ENCODE peak calls at places on chromosomes 12 and 14, in four cellular contexts. One of them, this sample, is unnamed.

GRCh38 chr14:51730094-51730493 is 78.4 kb downstream of the FRMD6 start:
- DNase-seq in pancreas: no peak
- DNase-seq in BJ: no peak
- DNase-seq in progenitor cell of endocrine pancreas: no peak
- DNase-seq in this sample: no peak

GRCh38 chr14:85276829-85277228 is 253.1 kb upstream of the FLRT2 start:
- DNase-seq in pancreas: no peak
- DNase-seq in BJ: no peak
- DNase-seq in progenitor cell of endocrine pancreas: no peak
- DNase-seq in this sample: no peak

GRCh38 chr12:3206536-3207072 is 129.4 kb downstream of the TSPAN9 start:
- DNase-seq in pancreas: no peak
- DNase-seq in BJ: no peak
- DNase-seq in progenitor cell of endocrine pancreas: no peak
- DNase-seq in this sample: no peak

GRCh38 chr12:9660046-9660445 is 9.5 kb upstream of the CLEC2D start:
- DNase-seq in pancreas: no peak
- DNase-seq in BJ: no peak
- DNase-seq in progenitor cell of endocrine pancreas: no peak
- DNase-seq in this sample: no peak

GRCh38 chr14:63383776-63384367 is 65.1 kb upstream of the GPHB5 start:
- DNase-seq in pancreas: no peak
- DNase-seq in BJ: no peak
- DNase-seq in progenitor cell of endocrine pancreas: no peak
- DNase-seq in this sample: no peak

GRCh38 chr12:85923767-85924331 is 49.8 kb downstream of the NTS start:
- DNase-seq in pancreas: no peak
- DNase-seq in BJ: no peak
- DNase-seq in progenitor cell of endocrine pancreas: no peak
- DNase-seq in this sample: no peak

GRCh38 chr12:24728366-24728765 is 220.5 kb downstream of the BCAT1 start:
- DNase-seq in pancreas: no peak
- DNase-seq in BJ: no peak
- DNase-seq in progenitor cell of endocrine pancreas: no peak
- DNase-seq in this sample: peak

GRCh38 chr12:11978985-11979384 is 91.8 kb upstream of the BCL2L14 start:
- DNase-seq in pancreas: no peak
- DNase-seq in BJ: no peak
- DNase-seq in progenitor cell of endocrine pancreas: no peak
- DNase-seq in this sample: no peak

GRCh38 chr12:92146865-92147264 is 1.2 kb upstream of the BTG1 start:
- DNase-seq in pancreas: no peak
- DNase-seq in BJ: no peak
- DNase-seq in progenitor cell of endocrine pancreas: no peak
- DNase-seq in this sample: no peak

GRCh38 chr14:32004300-32004699 is 72.8 kb upstream of the ARHGAP5 start:
- DNase-seq in pancreas: no peak
- DNase-seq in BJ: peak
- DNase-seq in progenitor cell of endocrine pancreas: no peak
- DNase-seq in this sample: no peak

GRCh38 chr12:100794441-100795192 is at the start of gene ANO4:
- DNase-seq in pancreas: no peak
- DNase-seq in BJ: peak
- DNase-seq in progenitor cell of endocrine pancreas: no peak
- DNase-seq in this sample: no peak

GRCh38 chr12:2453076-2453806 is 341.5 kb upstream of the FKBP4 start:
- DNase-seq in pancreas: no peak
- DNase-seq in BJ: no peak
- DNase-seq in progenitor cell of endocrine pancreas: no peak
- DNase-seq in this sample: no peak

GRCh38 chr14:65849558-65849957 is 437.0 kb downstream of the FUT8 start:
- DNase-seq in pancreas: no peak
- DNase-seq in BJ: no peak
- DNase-seq in progenitor cell of endocrine pancreas: no peak
- DNase-seq in this sample: no peak

GRCh38 chr14:91317381-91318313 is 73.1 kb upstream of the GPR68 start:
- DNase-seq in pancreas: peak
- DNase-seq in BJ: no peak
- DNase-seq in progenitor cell of endocrine pancreas: no peak
- DNase-seq in this sample: no peak

GRCh38 chr14:51805541-51805940 is 54.9 kb upstream of the GNG2 start:
- DNase-seq in pancreas: no peak
- DNase-seq in BJ: no peak
- DNase-seq in progenitor cell of endocrine pancreas: no peak
- DNase-seq in this sample: no peak

GRCh38 chr14:50718949-50719348 is 50.8 kb upstream of the SAV1 start:
- DNase-seq in pancreas: no peak
- DNase-seq in BJ: no peak
- DNase-seq in progenitor cell of endocrine pancreas: no peak
- DNase-seq in this sample: no peak

GRCh38 chr14:50717826-50718225 is 49.7 kb upstream of the SAV1 start:
- DNase-seq in pancreas: no peak
- DNase-seq in BJ: no peak
- DNase-seq in progenitor cell of endocrine pancreas: no peak
- DNase-seq in this sample: no peak

GRCh38 chr14:50711043-50711442 is 42.9 kb upstream of the SAV1 start:
- DNase-seq in pancreas: no peak
- DNase-seq in BJ: no peak
- DNase-seq in progenitor cell of endocrine pancreas: no peak
- DNase-seq in this sample: no peak

GRCh38 chr14:50719911-50720759 is 52.0 kb upstream of the SAV1 start:
- DNase-seq in pancreas: no peak
- DNase-seq in BJ: peak
- DNase-seq in progenitor cell of endocrine pancreas: no peak
- DNase-seq in this sample: no peak

DNA sequence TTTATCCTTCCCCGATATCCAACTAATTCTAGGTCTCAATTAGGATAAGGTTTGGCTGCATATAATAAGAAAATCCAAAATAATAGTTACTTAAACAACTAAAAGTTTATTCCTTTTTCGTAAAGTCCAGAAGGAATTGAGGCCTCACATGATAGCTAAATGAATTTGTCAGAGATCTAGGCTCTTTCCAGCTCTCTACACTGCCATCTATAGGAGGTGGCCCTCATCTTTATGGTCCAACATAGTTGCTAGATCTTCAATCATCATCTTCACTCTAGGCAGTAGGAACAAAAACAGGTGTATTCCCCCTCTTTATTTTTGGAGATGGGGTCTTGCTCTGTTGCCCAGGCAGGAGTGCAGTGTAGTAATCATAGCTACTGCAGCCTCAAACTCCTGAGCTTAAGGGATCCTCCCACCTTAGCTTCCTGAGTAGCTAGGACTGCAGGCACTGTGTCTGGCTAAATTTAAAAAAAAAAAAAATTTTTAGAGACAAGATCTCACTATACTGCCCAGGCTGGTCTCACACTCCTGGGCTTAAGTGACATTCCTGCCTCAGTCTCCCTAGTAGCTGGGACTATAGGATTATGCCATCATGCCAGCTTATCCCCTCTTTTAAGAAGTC is 46.5 kb upstream of the SAV1 start:
- DNase-seq in pancreas: no peak
- DNase-seq in BJ: no peak
- DNase-seq in progenitor cell of endocrine pancreas: no peak
- DNase-seq in this sample: peak
- TF ChIP-seq CTCF in pancreas: peak
- TF ChIP-seq CTCF in BJ: peak
- TF ChIP-seq CTCF in progenitor cell of endocrine pancreas: peak
- TF ChIP-seq CTCF in this sample: peak

GRCh38 chr12:104823985-104824441 is 134.1 kb downstream of the SLC41A2 start:
- DNase-seq in pancreas: no peak
- DNase-seq in BJ: no peak
- DNase-seq in progenitor cell of endocrine pancreas: no peak
- DNase-seq in this sample: no peak

GRCh38 chr12:104827587-104827986 is 130.5 kb downstream of the SLC41A2 start:
- DNase-seq in pancreas: no peak
- DNase-seq in BJ: no peak
- DNase-seq in progenitor cell of endocrine pancreas: no peak
- DNase-seq in this sample: no peak

GRCh38 chr12:104828015-104828414 is 130.1 kb downstream of the SLC41A2 start:
- DNase-seq in pancreas: no peak
- DNase-seq in BJ: no peak
- DNase-seq in progenitor cell of endocrine pancreas: no peak
- DNase-seq in this sample: no peak

GRCh38 chr12:104825408-104825807 is 132.7 kb downstream of the SLC41A2 start:
- DNase-seq in pancreas: no peak
- DNase-seq in BJ: no peak
- DNase-seq in progenitor cell of endocrine pancreas: no peak
- DNase-seq in this sample: no peak
- TF ChIP-seq CTCF in pancreas: no peak
- TF ChIP-seq CTCF in BJ: peak
- TF ChIP-seq CTCF in progenitor cell of endocrine pancreas: peak
- TF ChIP-seq CTCF in this sample: no peak

DNA sequence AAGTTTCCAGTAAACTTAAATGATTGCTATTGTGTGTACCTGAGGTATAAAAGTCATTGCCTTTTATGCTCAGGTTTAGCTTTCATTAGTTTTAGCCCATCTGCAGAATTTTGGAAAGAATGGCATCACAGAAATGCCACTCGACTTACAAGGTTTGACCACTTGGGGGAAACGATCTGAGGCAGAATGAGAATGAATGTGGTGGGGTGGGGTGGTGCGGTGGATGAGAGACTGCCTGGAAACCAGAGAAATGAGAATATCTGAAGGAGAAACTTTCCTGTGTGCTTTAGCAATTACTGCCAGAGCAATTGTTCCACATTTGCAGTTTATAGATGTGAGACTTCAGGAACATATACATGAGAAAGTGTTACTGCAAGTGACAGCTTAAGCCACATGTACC is 225.4 kb upstream of the PDE3A start:
- DNase-seq in pancreas: no peak
- DNase-seq in BJ: no peak
- DNase-seq in progenitor cell of endocrine pancreas: no peak
- DNase-seq in this sample: no peak
- TF ChIP-seq CTCF in pancreas: no peak
- TF ChIP-seq CTCF in BJ: no peak
- TF ChIP-seq CTCF in progenitor cell of endocrine pancreas: peak
- TF ChIP-seq CTCF in this sample: no peak

GRCh38 chr12:31897791-31898503 is 61.3 kb upstream of the RESF1 start:
- DNase-seq in pancreas: peak
- DNase-seq in BJ: no peak
- DNase-seq in progenitor cell of endocrine pancreas: no peak
- DNase-seq in this sample: no peak

GRCh38 chr12:31900271-31900670 is 58.9 kb upstream of the RESF1 start:
- DNase-seq in pancreas: no peak
- DNase-seq in BJ: no peak
- DNase-seq in progenitor cell of endocrine pancreas: no peak
- DNase-seq in this sample: no peak

GRCh38 chr12:31896514-31897039 is 62.6 kb upstream of the RESF1 start:
- DNase-seq in pancreas: no peak
- DNase-seq in BJ: no peak
- DNase-seq in progenitor cell of endocrine pancreas: no peak
- DNase-seq in this sample: no peak

GRCh38 chr12:31895449-31896150 is 63.6 kb upstream of the RESF1 start:
- DNase-seq in pancreas: no peak
- DNase-seq in BJ: no peak
- DNase-seq in progenitor cell of endocrine pancreas: no peak
- DNase-seq in this sample: no peak

GRCh38 chr12:31899136-31899535 is 60.1 kb upstream of the RESF1 start:
- DNase-seq in pancreas: no peak
- DNase-seq in BJ: no peak
- DNase-seq in progenitor cell of endocrine pancreas: no peak
- DNase-seq in this sample: no peak
- TF ChIP-seq CTCF in pancreas: no peak
- TF ChIP-seq CTCF in BJ: no peak
- TF ChIP-seq CTCF in progenitor cell of endocrine pancreas: no peak
- TF ChIP-seq CTCF in this sample: no peak

GRCh38 chr14:54025661-54026060 is 69.0 kb upstream of the BMP4 start:
- DNase-seq in pancreas: no peak
- DNase-seq in BJ: no peak
- DNase-seq in progenitor cell of endocrine pancreas: no peak
- DNase-seq in this sample: no peak
- TF ChIP-seq CTCF in pancreas: no peak
- TF ChIP-seq CTCF in BJ: peak
- TF ChIP-seq CTCF in progenitor cell of endocrine pancreas: peak
- TF ChIP-seq CTCF in this sample: no peak

GRCh38 chr14:99327458-99328250 is 55.7 kb upstream of the BCL11B start:
- DNase-seq in pancreas: no peak
- DNase-seq in BJ: no peak
- DNase-seq in progenitor cell of endocrine pancreas: no peak
- DNase-seq in this sample: peak

GRCh38 chr14:99327050-99327449 is 55.1 kb upstream of the BCL11B start:
- DNase-seq in pancreas: no peak
- DNase-seq in BJ: no peak
- DNase-seq in progenitor cell of endocrine pancreas: no peak
- DNase-seq in this sample: no peak

GRCh38 chr14:99330316-99331240 is 58.6 kb upstream of the BCL11B start:
- DNase-seq in pancreas: no peak
- DNase-seq in BJ: no peak
- DNase-seq in progenitor cell of endocrine pancreas: no peak
- DNase-seq in this sample: no peak

GRCh38 chr14:99331796-99332195 is 59.8 kb upstream of the BCL11B start:
- DNase-seq in pancreas: no peak
- DNase-seq in BJ: no peak
- DNase-seq in progenitor cell of endocrine pancreas: no peak
- DNase-seq in this sample: no peak

GRCh38 chr14:99329711-99330315 is 57.8 kb upstream of the BCL11B start:
- DNase-seq in pancreas: no peak
- DNase-seq in BJ: no peak
- DNase-seq in progenitor cell of endocrine pancreas: no peak
- DNase-seq in this sample: no peak
- TF ChIP-seq CTCF in pancreas: no peak
- TF ChIP-seq CTCF in BJ: no peak
- TF ChIP-seq CTCF in progenitor cell of endocrine pancreas: no peak
- TF ChIP-seq CTCF in this sample: no peak

GRCh38 chr14:94001501-94002396 is 4.6 kb downstream of the CCDC197 start:
- DNase-seq in pancreas: peak
- DNase-seq in BJ: no peak
- DNase-seq in progenitor cell of endocrine pancreas: peak
- DNase-seq in this sample: peak
- TF ChIP-seq CTCF in pancreas: peak
- TF ChIP-seq CTCF in BJ: peak
- TF ChIP-seq CTCF in progenitor cell of endocrine pancreas: peak
- TF ChIP-seq CTCF in this sample: peak

GRCh38 chr14:36553650-36554260 is 28.7 kb downstream of the NKX2-8 start:
- DNase-seq in pancreas: no peak
- DNase-seq in BJ: no peak
- DNase-seq in progenitor cell of endocrine pancreas: no peak
- DNase-seq in this sample: peak

GRCh38 chr14:36555998-36556743 is 26.2 kb downstream of the NKX2-8 start:
- DNase-seq in pancreas: no peak
- DNase-seq in BJ: no peak
- DNase-seq in progenitor cell of endocrine pancreas: no peak
- DNase-seq in this sample: no peak

GRCh38 chr14:36556811-36557433 is 25.5 kb downstream of the NKX2-8 start:
- DNase-seq in pancreas: no peak
- DNase-seq in BJ: no peak
- DNase-seq in progenitor cell of endocrine pancreas: no peak
- DNase-seq in this sample: peak
- TF ChIP-seq CTCF in pancreas: peak
- TF ChIP-seq CTCF in BJ: peak
- TF ChIP-seq CTCF in progenitor cell of endocrine pancreas: peak
- TF ChIP-seq CTCF in this sample: peak

GRCh38 chr12:89389755-89390661 is 37.7 kb upstream of the DUSP6 start:
- DNase-seq in pancreas: no peak
- DNase-seq in BJ: no peak
- DNase-seq in progenitor cell of endocrine pancreas: no peak
- DNase-seq in this sample: no peak
- TF ChIP-seq CTCF in pancreas: no peak
- TF ChIP-seq CTCF in BJ: no peak
- TF ChIP-seq CTCF in progenitor cell of endocrine pancreas: no peak
- TF ChIP-seq CTCF in this sample: no peak

This sample was measured in Caco-2.